ENCODE peak calls at places on chromosomes 5 and 9, in seven cellular contexts. One of them, this sample, is unnamed. For H3K27me3 and H3K4me1, the result is how much of the 10 kb centered on the place peaks cover.

GRCh38 chr9:100324594-100325200 is 28.0 kb downstream of the TEX10 start:
- DNase-seq in tibial nerve: no peak
- DNase-seq in mammary epithelial cell: no peak
- DNase-seq in IMR-90: peak
- DNase-seq in mesendoderm: peak
- DNase-seq in ascending aorta: no peak
- DNase-seq in RWPE2: no peak
- DNase-seq in this sample: no peak

GRCh38 chr5:130282044-130282443 is 377.8 kb downstream of the CHSY3 start:
- DNase-seq in ascending aorta: no peak
- DNase-seq in tibial nerve: no peak
- DNase-seq in IMR-90: no peak
- DNase-seq in mesendoderm: no peak
- DNase-seq in RWPE2: no peak
- DNase-seq in mammary epithelial cell: peak
- DNase-seq in this sample: no peak

GRCh38 chr5:122907238-122907637 is 61.8 kb downstream of the SNX24 start:
- DNase-seq in IMR-90: peak
- DNase-seq in mammary epithelial cell: peak
- DNase-seq in RWPE2: no peak
- DNase-seq in ascending aorta: no peak
- DNase-seq in tibial nerve: no peak
- DNase-seq in mesendoderm: peak
- DNase-seq in this sample: no peak

GRCh38 chr9:90107021-90107771 is 502.4 kb downstream of the GADD45G start:
- DNase-seq in ascending aorta: no peak
- DNase-seq in mammary epithelial cell: peak
- DNase-seq in tibial nerve: no peak
- DNase-seq in IMR-90: no peak
- DNase-seq in RWPE2: no peak
- DNase-seq in mesendoderm: peak
- DNase-seq in this sample: no peak

GRCh38 chr9:36276840-36277239 is 18.6 kb upstream of the GNE start:
- DNase-seq in mesendoderm: no peak
- DNase-seq in ascending aorta: no peak
- DNase-seq in IMR-90: peak
- DNase-seq in mammary epithelial cell: peak
- DNase-seq in RWPE2: no peak
- DNase-seq in tibial nerve: no peak
- DNase-seq in this sample: no peak

GRCh38 chr9:94210616-94211603 is 48.2 kb upstream of the ZNF169 start:
- DNase-seq in RWPE2: no peak
- DNase-seq in mesendoderm: no peak
- DNase-seq in IMR-90: no peak
- DNase-seq in mammary epithelial cell: peak
- DNase-seq in tibial nerve: no peak
- DNase-seq in ascending aorta: no peak
- DNase-seq in this sample: no peak

GRCh38 chr5:149731617-149732400 is 1.7 kb downstream of the PPARGC1B start:
- DNase-seq in RWPE2: peak
- DNase-seq in ascending aorta: peak
- DNase-seq in IMR-90: peak
- DNase-seq in mesendoderm: peak
- DNase-seq in mammary epithelial cell: peak
- DNase-seq in tibial nerve: peak
- DNase-seq in this sample: peak

GRCh38 chr5:172498431-172499129 is 44.3 kb upstream of the SH3PXD2B start:
- DNase-seq in mesendoderm: no peak
- DNase-seq in ascending aorta: no peak
- DNase-seq in RWPE2: no peak
- DNase-seq in IMR-90: no peak
- DNase-seq in mammary epithelial cell: no peak
- DNase-seq in tibial nerve: no peak
- DNase-seq in this sample: no peak

GRCh38 chr9:108443278-108443633 is 412.5 kb downstream of the ACTL7B start:
- DNase-seq in tibial nerve: no peak
- DNase-seq in ascending aorta: no peak
- DNase-seq in IMR-90: peak
- DNase-seq in RWPE2: no peak
- DNase-seq in mammary epithelial cell: peak
- DNase-seq in mesendoderm: no peak
- DNase-seq in this sample: no peak

GRCh38 chr5:132526974-132527564 is 16.3 kb downstream of the IL5 start:
- DNase-seq in mammary epithelial cell: peak
- DNase-seq in tibial nerve: no peak
- DNase-seq in RWPE2: no peak
- DNase-seq in ascending aorta: no peak
- DNase-seq in mesendoderm: no peak
- DNase-seq in IMR-90: peak
- DNase-seq in this sample: no peak

GRCh38 chr5:178113841-178114324 is 551 bp downstream of the N4BP3 start:
- DNase-seq in RWPE2: no peak
- DNase-seq in ascending aorta: no peak
- DNase-seq in mammary epithelial cell: no peak
- DNase-seq in IMR-90: no peak
- DNase-seq in tibial nerve: no peak
- DNase-seq in mesendoderm: peak
- DNase-seq in this sample: no peak

GRCh38 chr5:178112545-178112944 is 787 bp upstream of the N4BP3 start:
- DNase-seq in mammary epithelial cell: no peak
- DNase-seq in IMR-90: no peak
- DNase-seq in mesendoderm: no peak
- DNase-seq in ascending aorta: no peak
- DNase-seq in tibial nerve: no peak
- DNase-seq in RWPE2: no peak
- DNase-seq in this sample: no peak

GRCh38 chr5:178110511-178110910 is 2.8 kb upstream of the N4BP3 start:
- DNase-seq in RWPE2: no peak
- DNase-seq in IMR-90: no peak
- DNase-seq in tibial nerve: no peak
- DNase-seq in mammary epithelial cell: no peak
- DNase-seq in ascending aorta: no peak
- DNase-seq in mesendoderm: no peak
- DNase-seq in this sample: no peak

GRCh38 chr5:178113141-178113787 is at the start of gene N4BP3:
- DNase-seq in IMR-90: peak
- DNase-seq in mesendoderm: peak
- DNase-seq in ascending aorta: no peak
- DNase-seq in mammary epithelial cell: peak
- DNase-seq in tibial nerve: no peak
- DNase-seq in RWPE2: no peak
- DNase-seq in this sample: peak

GRCh38 chr5:178111925-178112324 is 1.4 kb upstream of the N4BP3 start:
- DNase-seq in IMR-90: peak
- DNase-seq in ascending aorta: no peak
- DNase-seq in mammary epithelial cell: peak
- DNase-seq in RWPE2: no peak
- DNase-seq in mesendoderm: no peak
- DNase-seq in tibial nerve: no peak
- DNase-seq in this sample: no peak
- H3K27me3 ChIP-seq in IMR-90: half or more
- H3K27me3 ChIP-seq in ascending aorta: under half
- H3K27me3 ChIP-seq in mammary epithelial cell: under half
- H3K27me3 ChIP-seq in RWPE2: under half
- H3K27me3 ChIP-seq in mesendoderm: under half
- H3K27me3 ChIP-seq in tibial nerve: half or more
- H3K27me3 ChIP-seq in this sample: under half

DNA sequence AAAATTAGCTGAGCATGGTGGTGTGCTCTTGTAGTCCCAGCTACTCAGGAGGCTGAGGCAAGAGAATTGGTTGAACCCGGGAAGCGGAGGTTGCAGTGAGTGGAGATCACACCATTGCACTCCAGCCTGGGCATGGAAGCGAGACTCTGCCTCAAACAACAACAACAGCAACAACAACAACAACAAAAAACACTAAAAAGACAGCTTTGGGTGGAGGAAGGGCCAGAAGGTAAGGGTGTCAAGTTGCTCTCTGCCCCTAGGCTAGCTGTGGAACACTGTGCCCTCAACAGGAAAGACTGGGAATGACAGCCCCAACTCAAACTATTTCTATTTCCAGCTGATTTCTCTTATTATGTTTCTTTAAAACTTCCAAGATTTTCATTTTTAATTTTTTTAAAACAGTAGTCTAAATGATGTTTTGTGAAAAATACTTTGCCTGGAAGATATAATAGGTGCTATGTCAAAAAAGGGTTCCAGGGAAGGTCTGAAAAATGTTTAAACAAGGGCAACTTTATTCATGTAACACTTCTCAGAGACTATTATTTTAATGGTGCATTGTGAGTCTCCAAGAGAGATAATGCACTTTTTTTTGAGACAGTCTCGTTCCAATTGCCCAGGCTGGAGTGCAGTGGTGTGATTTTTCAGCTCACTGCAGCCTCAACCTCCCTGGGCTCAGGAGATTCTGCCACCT is 29.9 kb downstream of the CLINT1 start:
- DNase-seq in mesendoderm: peak
- DNase-seq in RWPE2: no peak
- DNase-seq in mammary epithelial cell: peak
- DNase-seq in ascending aorta: no peak
- DNase-seq in IMR-90: no peak
- DNase-seq in tibial nerve: no peak
- DNase-seq in this sample: no peak
- H3K4me1 ChIP-seq in mesendoderm: under half
- H3K4me1 ChIP-seq in RWPE2: under half
- H3K4me1 ChIP-seq in mammary epithelial cell: under half
- H3K4me1 ChIP-seq in ascending aorta: under half
- H3K4me1 ChIP-seq in IMR-90: under half
- H3K4me1 ChIP-seq in tibial nerve: under half
- H3K4me1 ChIP-seq in this sample: half or more

GRCh38 chr5:36045895-36046294 is 20.8 kb downstream of the UGT3A2 start:
- DNase-seq in mesendoderm: no peak
- DNase-seq in IMR-90: no peak
- DNase-seq in RWPE2: no peak
- DNase-seq in tibial nerve: no peak
- DNase-seq in mammary epithelial cell: no peak
- DNase-seq in ascending aorta: no peak
- DNase-seq in this sample: no peak

GRCh38 chr5:36052542-36052941 is 14.1 kb downstream of the UGT3A2 start:
- DNase-seq in IMR-90: no peak
- DNase-seq in tibial nerve: no peak
- DNase-seq in RWPE2: no peak
- DNase-seq in mesendoderm: no peak
- DNase-seq in ascending aorta: no peak
- DNase-seq in mammary epithelial cell: no peak
- DNase-seq in this sample: no peak

GRCh38 chr5:36047375-36048160 is 19.1 kb downstream of the UGT3A2 start:
- DNase-seq in mammary epithelial cell: no peak
- DNase-seq in RWPE2: no peak
- DNase-seq in ascending aorta: no peak
- DNase-seq in tibial nerve: no peak
- DNase-seq in mesendoderm: no peak
- DNase-seq in IMR-90: no peak
- DNase-seq in this sample: no peak

GRCh38 chr5:36054646-36055045 is 12.0 kb downstream of the UGT3A2 start:
- DNase-seq in ascending aorta: no peak
- DNase-seq in tibial nerve: no peak
- DNase-seq in mammary epithelial cell: no peak
- DNase-seq in mesendoderm: no peak
- DNase-seq in RWPE2: no peak
- DNase-seq in IMR-90: no peak
- DNase-seq in this sample: no peak

GRCh38 chr5:36049949-36050348 is 16.7 kb downstream of the UGT3A2 start:
- DNase-seq in tibial nerve: no peak
- DNase-seq in ascending aorta: no peak
- DNase-seq in IMR-90: no peak
- DNase-seq in RWPE2: no peak
- DNase-seq in mesendoderm: no peak
- DNase-seq in mammary epithelial cell: no peak
- DNase-seq in this sample: no peak
- H3K27me3 ChIP-seq in tibial nerve: under half
- H3K27me3 ChIP-seq in ascending aorta: under half
- H3K27me3 ChIP-seq in IMR-90: under half
- H3K27me3 ChIP-seq in RWPE2: under half
- H3K27me3 ChIP-seq in mesendoderm: under half
- H3K27me3 ChIP-seq in mammary epithelial cell: under half
- H3K27me3 ChIP-seq in this sample: under half

GRCh38 chr9:128275198-128276007 is at the start of gene GOLGA2:
- DNase-seq in tibial nerve: no peak
- DNase-seq in ascending aorta: peak
- DNase-seq in mesendoderm: peak
- DNase-seq in IMR-90: peak
- DNase-seq in mammary epithelial cell: no peak
- DNase-seq in RWPE2: no peak
- DNase-seq in this sample: no peak
- H3K4me1 ChIP-seq in tibial nerve: under half
- H3K4me1 ChIP-seq in ascending aorta: under half
- H3K4me1 ChIP-seq in mesendoderm: under half
- H3K4me1 ChIP-seq in IMR-90: under half
- H3K4me1 ChIP-seq in mammary epithelial cell: under half
- H3K4me1 ChIP-seq in RWPE2: under half
- H3K4me1 ChIP-seq in this sample: under half